ENCODE peak calls at places on chromosome 19, in seven cellular contexts. Z is mesendoderm, T is IMR-90, H is H9, A is trophoblast cell, Q is neuronal stem cell, K is H1. V is an unnamed sample. For H3K79me1, the result is how much of the 10 kb centered on the place peaks cover.

GRCh38 chr19:14093117-14093784 is 2.7 kb upstream of the SAMD1 start:
- DNase-seq in Z (no peak), T (no peak), H (no peak), A (no peak), Q (no peak), K (no peak), V (no peak)

GRCh38 chr19:39399684-39400465 is 6.8 kb upstream of the ZFP36 start:
- DNase-seq in Z (no peak), T (no peak), H (no peak), A (peak), Q (no peak), K (no peak), V (no peak)

GRCh38 chr19:18456974-18457373 is 19.0 kb upstream of the ISYNA1 start:
- DNase-seq in Z (no peak), T (no peak), H (no peak), A (no peak), Q (no peak), K (no peak), V (no peak)

GRCh38 chr19:8576273-8576993 is 809 bp downstream of the MYO1F start:
- DNase-seq in Z (no peak), T (no peak), H (no peak), A (peak), Q (no peak), K (no peak), V (no peak)

GRCh38 chr19:17293605-17294004 is 9.6 kb downstream of the ABHD8 start:
- DNase-seq in Z (no peak), T (no peak), H (no peak), A (no peak), Q (no peak), K (no peak), V (no peak)

GRCh38 chr19:756232-756631 is 5.3 kb downstream of the MISP start:
- DNase-seq in Z (peak), T (peak), H (no peak), A (peak), Q (no peak), K (no peak), V (peak)

GRCh38 chr19:2294377-2295335 is 12.7 kb upstream of the PEAK3 start:
- DNase-seq in Z (no peak), T (peak), H (no peak), A (no peak), Q (no peak), K (no peak), V (no peak)

GRCh38 chr19:34254552-34255432 is at the start of gene GARRE1:
- DNase-seq in Z (peak), T (peak), H (peak), A (peak), Q (peak), K (peak), V (no peak)

GRCh38 chr19:31223805-31224534 is 125.3 kb downstream of the TSHZ3 start:
- DNase-seq in Z (no peak), T (peak), H (no peak), A (peak), Q (no peak), K (no peak), V (peak)

GRCh38 chr19:35318679-35319448 is 10.1 kb upstream of the CD22 start:
- DNase-seq in Z (no peak), T (peak), H (peak), A (peak), Q (no peak), K (no peak), V (peak)

GRCh38 chr19:48424694-48425219 is 21.0 kb upstream of the GRWD1 start:
- DNase-seq in Z (peak), T (peak), H (peak), A (peak), Q (no peak), K (no peak), V (peak)

DNA sequence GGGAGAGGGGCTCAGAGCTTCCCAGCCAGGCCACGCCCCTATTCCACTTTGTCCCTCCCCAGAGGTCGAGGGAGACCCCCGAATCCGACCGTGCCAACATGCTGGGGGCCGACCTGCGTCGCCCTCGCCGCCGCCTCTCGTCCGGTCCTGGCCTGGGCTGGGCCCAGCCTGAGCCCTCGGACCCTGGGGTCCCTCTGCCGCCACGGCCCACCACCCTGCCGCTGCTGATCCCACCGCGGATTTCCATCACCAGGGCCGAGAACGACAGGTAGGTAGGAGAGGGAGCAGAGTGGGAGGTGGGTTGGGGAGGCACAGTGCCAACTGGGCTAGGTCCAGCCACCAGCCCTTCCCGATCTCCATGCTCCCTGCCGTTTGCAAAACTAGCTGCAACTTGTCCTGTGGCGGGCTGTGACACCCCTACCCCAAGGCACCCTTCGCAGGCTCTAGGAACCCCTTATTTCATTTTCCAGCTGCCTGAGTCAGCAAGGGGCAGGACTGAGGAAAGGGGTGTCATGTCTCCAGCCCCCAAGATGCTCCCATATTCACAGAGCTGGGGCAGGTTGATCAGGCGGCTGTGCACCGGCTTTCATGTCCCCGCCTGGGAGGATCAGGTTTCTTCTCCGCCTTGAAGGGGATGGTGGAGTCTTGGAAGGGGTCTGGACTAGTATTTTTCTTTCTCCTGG is 2.6 kb upstream of the PDE4A start:
- DNase-seq in Z (peak), T (no peak), H (peak), A (no peak), Q (no peak), K (peak), V (no peak)
- H3K4me2 ChIP-seq in Z (no peak), T (no peak), H (peak), A (peak), Q (peak), K (peak), V (no peak)

GRCh38 chr19:7556696-7557315 is 21.3 kb downstream of the PNPLA6 start:
- DNase-seq in Z (no peak), T (no peak), H (no peak), A (no peak), Q (no peak), K (no peak), V (no peak)

GRCh38 chr19:7552781-7553180 is 17.3 kb downstream of the PNPLA6 start:
- DNase-seq in Z (no peak), T (no peak), H (no peak), A (no peak), Q (no peak), K (no peak), V (no peak)

GRCh38 chr19:7554990-7555864 is 19.7 kb downstream of the PNPLA6 start:
- DNase-seq in Z (peak), T (no peak), H (peak), A (peak), Q (no peak), K (peak), V (no peak)

GRCh38 chr19:7550987-7551761 is 15.7 kb downstream of the PNPLA6 start:
- DNase-seq in Z (peak), T (peak), H (peak), A (peak), Q (peak), K (peak), V (peak)

GRCh38 chr19:7554565-7554964 is 19.0 kb downstream of the PNPLA6 start:
- DNase-seq in Z (no peak), T (no peak), H (peak), A (no peak), Q (no peak), K (no peak), V (no peak)
- H3K4ac ChIP-seq in Z (no peak), T (no peak), H (no peak), A (no peak), Q (no peak), K (no peak), V (no peak)

DNA sequence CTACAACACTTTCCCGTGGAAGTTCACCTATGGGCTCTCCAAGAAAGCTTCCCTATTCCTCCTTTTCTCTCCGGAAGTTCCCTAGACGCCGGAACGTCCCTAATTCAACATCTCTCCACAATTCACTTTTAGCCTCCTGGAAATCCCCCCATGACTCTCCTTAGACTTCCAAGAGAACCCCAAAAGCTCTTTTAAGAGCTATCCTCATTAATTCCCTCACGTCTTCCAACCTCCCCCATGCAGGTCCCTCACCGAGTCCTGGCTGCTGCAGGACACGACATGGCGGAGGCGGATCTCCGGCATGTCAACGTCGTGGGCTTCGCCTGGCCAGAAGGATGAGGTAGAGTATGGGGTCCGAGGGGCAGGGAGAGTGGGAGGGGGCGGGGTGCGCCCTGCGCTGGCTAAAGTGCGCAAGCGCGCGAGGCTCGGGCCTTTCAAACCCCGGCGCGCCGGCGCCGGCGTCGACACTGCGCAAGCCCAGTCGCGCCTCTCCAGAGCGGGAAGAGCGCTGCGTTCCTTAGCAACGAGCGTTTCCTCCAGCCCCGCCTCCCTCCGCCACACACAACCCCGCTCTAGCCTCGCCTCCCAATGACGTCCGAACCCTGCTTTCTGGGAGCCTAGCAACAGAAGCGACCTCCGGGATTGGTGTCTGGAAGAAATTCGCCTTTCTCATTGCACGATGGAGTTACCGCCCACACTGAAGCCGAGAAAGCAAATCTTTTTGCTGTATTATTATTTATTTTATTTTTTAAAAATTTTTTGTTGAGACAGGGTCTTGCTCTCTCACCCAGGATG is at the start of the genes PINLYP and XRCC1:
- DNase-seq in Z (peak), T (peak), H (peak), A (peak), Q (peak), K (peak), V (peak)
- H3K79me1 ChIP-seq in Z (under half), T (under half), H (under half), A (under half), Q (under half), K (under half), V (under half)

GRCh38 chr19:3304871-3305423 is 61.4 kb upstream of the NFIC start:
- DNase-seq in Z (peak), T (peak), H (peak), A (peak), Q (peak), K (peak), V (peak)
- H3K4me2 ChIP-seq in Z (no peak), T (no peak), H (no peak), A (no peak), Q (no peak), K (no peak), V (no peak)

GRCh38 chr19:3576696-3577443 is 4.1 kb downstream of the HMG20B start:
- DNase-seq in Z (peak), T (peak), H (peak), A (no peak), Q (no peak), K (peak), V (peak)

GRCh38 chr19:3577741-3578344 is 5.1 kb downstream of the HMG20B start:
- DNase-seq in Z (peak), T (no peak), H (peak), A (no peak), Q (no peak), K (peak), V (no peak)

GRCh38 chr19:3573858-3574637 is 1.3 kb downstream of the HMG20B start:
- DNase-seq in Z (peak), T (peak), H (peak), A (peak), Q (peak), K (peak), V (peak)

GRCh38 chr19:3575260-3575741 is 2.6 kb downstream of the HMG20B start:
- DNase-seq in Z (peak), T (peak), H (peak), A (peak), Q (no peak), K (peak), V (peak)

GRCh38 chr19:3575949-3576673 is 3.4 kb downstream of the HMG20B start:
- DNase-seq in Z (no peak), T (no peak), H (no peak), A (no peak), Q (no peak), K (no peak), V (no peak)
- H3K4ac ChIP-seq in Z (no peak), T (no peak), H (no peak), A (no peak), Q (no peak), K (no peak), V (peak)